ENCODE peak calls at places on chromosomes 5 and 9, in six cellular contexts. E is psoas muscle, Z is Peyer's patch, C is AG10803, W is fibroblast of villous mesenchyme, I is NB4. J is an unnamed sample.

GRCh38 chr5:68033961-68034581 is 181.5 kb upstream of the PIK3R1 start:
- DNase-seq in Z (peak; percentile 63), W (peak; percentile 36), C (peak; percentile 81), I (no peak), E (no peak), J (no peak)

GRCh38 chr9:2230362-2230761 is 215.2 kb downstream of the SMARCA2 start:
- DNase-seq in Z (no peak), C (no peak), I (no peak), E (no peak), W (no peak), J (no peak)

GRCh38 chr9:2411459-2412215 is 209.9 kb upstream of the VLDLR start:
- DNase-seq in Z (no peak), W (peak; percentile 47), C (peak; percentile 66), E (no peak), I (no peak), J (no peak)

GRCh38 chr5:157562111-157562581 is 13.4 kb downstream of the ADAM19 start:
- DNase-seq in W (no peak), E (peak; percentile 87), Z (no peak), I (no peak), C (peak; percentile 81), J (no peak)

GRCh38 chr9:125511780-125512179 is 195.2 kb downstream of the MAPKAP1 start:
- DNase-seq in W (peak; percentile 63), Z (no peak), E (no peak), C (no peak), I (no peak), J (peak; percentile 99)

GRCh38 chr5:115349001-115349817 is 52.8 kb upstream of the CCDC112 start:
- DNase-seq in I (peak; percentile 53), E (no peak), C (peak; percentile 88), W (peak; percentile 92), Z (peak; percentile 70), J (peak; percentile 54)

GRCh38 chr5:76956033-76956432 is 3.2 kb downstream of the CRHBP start:
- DNase-seq in Z (no peak), E (no peak), W (no peak), I (no peak), C (no peak), J (no peak)

GRCh38 chr5:147522435-147522834 is 12.6 kb upstream of the DPYSL3 start:
- DNase-seq in W (no peak), E (no peak), C (no peak), Z (no peak), I (no peak), J (no peak)

GRCh38 chr5:86797677-86798076 is 179.9 kb downstream of the COX7C start:
- DNase-seq in Z (no peak), W (no peak), E (no peak), C (no peak), I (no peak), J (no peak)

GRCh38 chr9:101530076-101530711 is 3.5 kb upstream of the RNF20 start:
- DNase-seq in Z (peak; percentile 90), E (peak; percentile 60), I (peak; percentile 75), C (peak; percentile 77), W (peak; percentile 80), J (no peak)

GRCh38 chr5:147098233-147098790 is 136.5 kb upstream of the STK32A start:
- DNase-seq in W (peak; percentile 54), C (peak; percentile 51), I (peak; percentile 40), Z (peak; percentile 65), E (no peak), J (no peak)

GRCh38 chr9:34346873-34347799 is 17.8 kb downstream of the NUDT2 start:
- DNase-seq in I (no peak), C (no peak), Z (no peak), W (no peak), E (no peak), J (no peak)

GRCh38 chr9:18384066-18384465 is 89.9 kb upstream of the ADAMTSL1 start:
- DNase-seq in C (no peak), W (no peak), E (no peak), Z (no peak), I (no peak), J (no peak)

GRCh38 chr5:11182441-11183080 is 421.5 kb upstream of the DAP start:
- DNase-seq in Z (no peak), E (no peak), I (peak; percentile 52), W (peak; percentile 52), C (peak; percentile 50), J (peak; percentile 13)

GRCh38 chr9:2526071-2526862 is 95.3 kb upstream of the VLDLR start:
- DNase-seq in C (peak; percentile 3), Z (no peak), E (no peak), W (no peak), I (no peak), J (no peak)

GRCh38 chr5:6291961-6292360 is 86.4 kb downstream of the MED10 start:
- DNase-seq in W (peak; percentile 2), E (no peak), Z (no peak), I (peak; percentile 31), C (peak; percentile 26), J (no peak)

GRCh38 chr5:149951138-149951749 is 6.7 kb upstream of the PDE6A start:
- DNase-seq in E (no peak), I (peak; percentile 30), Z (no peak), W (no peak), C (no peak), J (no peak)

GRCh38 chr5:3218096-3218495 is 377.5 kb upstream of the IRX1 start:
- DNase-seq in E (no peak), W (no peak), I (no peak), Z (no peak), C (no peak), J (no peak)

GRCh38 chr5:157120102-157120501 is 11.3 kb upstream of the HAVCR2 start:
- DNase-seq in I (no peak), E (no peak), C (no peak), Z (no peak), W (no peak), J (no peak)

GRCh38 chr9:122144836-122145235 is 14.7 kb downstream of the NDUFA8 start:
- DNase-seq in C (no peak), E (no peak), W (no peak), Z (no peak), I (peak; percentile 28), J (no peak)

GRCh38 chr9:122144006-122144405 is 15.6 kb downstream of the NDUFA8 start:
- DNase-seq in W (no peak), C (no peak), E (no peak), I (no peak), Z (no peak), J (no peak)

GRCh38 chr9:122141671-122142070 is 17.9 kb downstream of the NDUFA8 start:
- DNase-seq in Z (no peak), W (no peak), E (no peak), I (no peak), C (no peak), J (no peak)

GRCh38 chr9:122145462-122145861 is 14.1 kb downstream of the NDUFA8 start:
- DNase-seq in C (no peak), Z (no peak), I (no peak), E (no peak), W (no peak), J (no peak)

GRCh38 chr9:122143296-122143695 is 16.3 kb downstream of the NDUFA8 start:
- DNase-seq in Z (no peak), W (no peak), C (no peak), I (no peak), E (no peak), J (no peak)
- H3K4me3 ChIP-seq in Z (no peak overlapping the region), W (no peak overlapping the region), C (no peak overlapping the region), I (no peak overlapping the region), E (no peak overlapping the region), J (no peak overlapping the region)

GRCh38 chr5:16931334-16932110 is 4.6 kb downstream of the MYO10 start:
- DNase-seq in E (no peak), I (no peak), W (no peak), Z (peak; percentile 75), C (no peak), J (no peak)

GRCh38 chr5:16933337-16933736 is 2.8 kb downstream of the MYO10 start:
- DNase-seq in Z (no peak), I (no peak), E (no peak), C (no peak), W (no peak), J (no peak)

GRCh38 chr5:16934123-16934522 is 2.0 kb downstream of the MYO10 start:
- DNase-seq in E (peak; percentile 60), W (peak; percentile 85), I (peak; percentile 75), Z (peak; percentile 82), C (peak; percentile 68), J (no peak)

GRCh38 chr5:16930487-16930886 is 5.6 kb downstream of the MYO10 start:
- DNase-seq in Z (no peak), W (peak; percentile 42), E (no peak), I (no peak), C (no peak), J (no peak)

GRCh38 chr5:16932401-16932800 is 3.7 kb downstream of the MYO10 start:
- DNase-seq in E (no peak), C (no peak), W (peak; percentile 52), Z (no peak), I (no peak), J (no peak)
- H3K4me3 ChIP-seq in E (no peak overlapping the region), C (no peak overlapping the region), W (peak overlapping the region; percentile 96), Z (no peak overlapping the region), I (no peak overlapping the region), J (no peak overlapping the region)

DNA sequence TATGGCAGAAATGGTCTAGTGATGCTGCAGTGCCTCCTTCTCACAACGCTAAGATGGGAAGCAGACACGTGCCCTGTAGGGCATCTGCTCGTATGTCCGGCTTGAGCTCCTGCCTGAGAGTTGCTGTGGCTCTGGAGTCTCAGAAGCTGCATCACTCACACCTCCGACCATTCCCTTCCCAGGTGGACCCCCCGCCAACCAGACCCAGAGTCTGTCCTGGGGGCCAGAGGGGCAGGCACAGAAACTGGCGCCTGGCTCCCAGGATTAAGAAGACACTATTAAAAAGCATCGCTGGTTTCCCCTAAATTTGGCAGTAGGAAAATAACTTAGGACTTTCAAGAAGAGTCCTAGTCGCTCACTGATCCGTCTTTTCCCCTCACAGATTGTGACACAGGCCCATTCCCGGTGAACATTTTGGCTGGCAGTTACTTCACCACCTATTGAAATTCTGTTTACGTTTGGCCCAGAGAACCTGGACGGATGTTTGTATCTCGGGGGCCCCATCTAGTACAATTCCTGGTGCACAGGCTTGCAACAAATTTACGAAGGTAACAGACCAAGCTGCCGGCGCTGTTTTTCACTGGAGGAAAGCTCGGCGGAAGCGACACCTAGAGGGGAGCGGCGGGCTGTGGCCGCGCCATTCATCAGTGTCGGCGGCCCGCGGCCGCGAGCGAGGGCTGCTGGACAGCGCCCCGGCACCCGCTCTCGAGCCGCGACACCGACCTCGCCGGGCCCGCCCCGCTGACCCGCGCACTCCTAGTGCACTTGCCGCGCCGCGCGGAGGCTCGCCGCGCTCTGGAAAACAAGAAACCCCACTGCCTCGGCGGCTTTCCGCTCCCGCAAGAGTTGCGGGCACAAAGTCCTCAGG is 1.6 kb downstream of the FSTL4 start:
- DNase-seq in E (peak; percentile 75), W (peak; percentile 25), I (peak; percentile 38), C (peak; percentile 5), Z (peak; percentile 53), J (peak; percentile 36)
- H3K4me3 ChIP-seq in E (peak overlapping the region; percentile 52), W (no peak overlapping the region), I (no peak overlapping the region), C (no peak overlapping the region), Z (no peak overlapping the region), J (peak overlapping the region; percentile 34)

GRCh38 chr9:89625721-89626687 is 21.2 kb downstream of the GADD45G start:
- DNase-seq in W (no peak), E (no peak), I (no peak), C (no peak), Z (no peak), J (no peak)

GRCh38 chr9:89622933-89623861 is 18.4 kb downstream of the GADD45G start:
- DNase-seq in I (no peak), Z (no peak), W (no peak), E (peak; percentile 83), C (no peak), J (no peak)

GRCh38 chr9:89621676-89622075 is 16.9 kb downstream of the GADD45G start:
- DNase-seq in C (no peak), Z (no peak), E (peak; percentile 79), W (no peak), I (no peak), J (no peak)

GRCh38 chr9:89626741-89627265 is 22.0 kb downstream of the GADD45G start:
- DNase-seq in E (no peak), C (no peak), Z (no peak), W (no peak), I (no peak), J (no peak)

GRCh38 chr9:89623925-89624420 is 19.2 kb downstream of the GADD45G start:
- DNase-seq in I (no peak), Z (no peak), W (no peak), E (peak; percentile 81), C (no peak), J (no peak)
- H3K4me3 ChIP-seq in I (no peak overlapping the region), Z (no peak overlapping the region), W (no peak overlapping the region), E (peak overlapping the region; percentile 39), C (no peak overlapping the region), J (no peak overlapping the region)

J was measured in LNCaP clone FGC.